ENCODE peak calls at places on chromosomes 1 and 21, in seven cellular contexts. O is astrocyte of the hippocampus, G is EL, W is B cell, N is astrocyte of the cerebellum, F is hepatic stellate cell, Q is GM19239. J is an unnamed sample.

GRCh38 chr21:32578107-32578691 is 7.1 kb downstream of the TCP10L start:
- DNase-seq in O (no peak), G (peak; percentile 14), W (peak; percentile 25), N (no peak), F (no peak), Q (no peak), J (no peak)

GRCh38 chr1:30704271-30704670 is 19.1 kb downstream of the MATN1 start:
- DNase-seq in O (no peak), G (peak; percentile 19), W (no peak), N (no peak), F (no peak), Q (no peak), J (no peak)

GRCh38 chr1:246527402-246528088 is 20.5 kb upstream of the SMYD3 start:
- DNase-seq in O (no peak), G (peak; percentile 6), W (no peak), N (no peak), F (no peak), Q (peak; percentile 14), J (no peak)

GRCh38 chr1:229508823-229509337 is 739 bp upstream of the NUP133 start:
- DNase-seq in O (no peak), G (no peak), W (no peak), N (no peak), F (no peak), Q (no peak), J (no peak)

GRCh38 chr1:222670110-222670509 is 42.2 kb downstream of the AIDA start:
- DNase-seq in O (no peak), G (no peak), W (no peak), N (no peak), F (no peak), Q (no peak), J (no peak)

GRCh38 chr1:215594640-215595039 is 27.5 kb downstream of the KCTD3 start:
- DNase-seq in O (peak; percentile 27), G (no peak), W (no peak), N (no peak), F (no peak), Q (no peak), J (no peak)

GRCh38 chr1:68969430-68969829 is 472.5 kb upstream of the DEPDC1 start:
- DNase-seq in O (peak; percentile 90), G (no peak), W (no peak), N (peak; percentile 45), F (no peak), Q (no peak), J (no peak)

GRCh38 chr1:62386351-62387121 is 50.3 kb upstream of the USP1 start:
- DNase-seq in O (peak; percentile 68), G (no peak), W (no peak), N (no peak), F (no peak), Q (no peak), J (no peak)

GRCh38 chr1:32336963-32337675 is 1.1 kb upstream of the MARCKSL1 start:
- DNase-seq in O (peak; percentile 58), G (peak; percentile 71), W (peak; percentile 83), N (no peak), F (no peak), Q (no peak), J (no peak)

GRCh38 chr1:167561753-167562152 is 8.2 kb upstream of the CREG1 start:
- DNase-seq in O (no peak), G (no peak), W (no peak), N (no peak), F (no peak), Q (no peak), J (no peak)

GRCh38 chr1:159439422-159439821 is at the start of gene OR10J1:
- DNase-seq in O (no peak), G (no peak), W (no peak), N (no peak), F (no peak), Q (no peak), J (no peak)

GRCh38 chr1:53321366-53321765 is 6.5 kb downstream of the LRP8 start:
- DNase-seq in O (no peak), G (no peak), W (no peak), N (no peak), F (no peak), Q (no peak), J (no peak)

GRCh38 chr1:228378453-228379164 is 28.0 kb downstream of the TRIM11 start:
- DNase-seq in O (peak; percentile 81), G (peak; percentile 68), W (no peak), N (peak; percentile 34), F (peak; percentile 78), Q (no peak), J (peak; percentile 52)

GRCh38 chr1:16122916-16123315 is 33.0 kb downstream of the EPHA2 start:
- DNase-seq in O (peak; percentile 69), G (peak; percentile 73), W (no peak), N (peak; percentile 81), F (peak; percentile 54), Q (no peak), J (peak; percentile 63)

GRCh38 chr21:46498335-46499050 is 39.8 kb downstream of the DIP2A start:
- DNase-seq in O (peak; percentile 21), G (peak; percentile 70), W (no peak), N (no peak), F (no peak), Q (no peak), J (no peak)

GRCh38 chr1:55140546-55140983 is 74.6 kb downstream of the USP24 start:
- DNase-seq in O (peak; percentile 92), G (peak; percentile 91), W (peak; percentile 69), N (peak; percentile 89), F (peak; percentile 36), Q (peak; percentile 28), J (peak; percentile 76)

GRCh38 chr1:26044971-26045711 is 777 bp downstream of the SLC30A2 start:
- DNase-seq in O (no peak), G (no peak), W (no peak), N (no peak), F (no peak), Q (no peak), J (no peak)

GRCh38 chr1:15027515-15027948 is 126.0 kb upstream of the TMEM51 start:
- DNase-seq in O (peak; percentile 88), G (peak; percentile 68), W (no peak), N (peak; percentile 50), F (peak; percentile 84), Q (peak; percentile 56), J (peak; percentile 24)

GRCh38 chr1:217369996-217370551 is 260.8 kb downstream of the GPATCH2 start:
- DNase-seq in O (no peak), G (no peak), W (no peak), N (no peak), F (no peak), Q (no peak), J (no peak)

GRCh38 chr1:26274801-26275425 is 5.0 kb upstream of the SH3BGRL3 start:
- DNase-seq in O (no peak), G (peak; percentile 50), W (no peak), N (no peak), F (no peak), Q (no peak), J (no peak)

GRCh38 chr21:37796011-37796410 is 120.2 kb downstream of the KCNJ6 start:
- DNase-seq in O (no peak), G (no peak), W (no peak), N (no peak), F (no peak), Q (no peak), J (no peak)

GRCh38 chr1:203126151-203126865 is 1.2 kb upstream of the ADORA1 start:
- DNase-seq in O (peak; percentile 54), G (peak; percentile 49), W (no peak), N (no peak), F (peak; percentile 45), Q (no peak), J (no peak)

GRCh38 chr1:229309074-229309473 is 33.8 kb downstream of the CCSAP start:
- DNase-seq in O (no peak), G (no peak), W (no peak), N (no peak), F (no peak), Q (no peak), J (no peak)

GRCh38 chr1:171220551-171221175 is 27.6 kb upstream of the FMO1 start:
- DNase-seq in O (peak; percentile 91), G (peak; percentile 35), W (no peak), N (peak; percentile 82), F (no peak), Q (no peak), J (no peak)

GRCh38 chr1:68174173-68175113 is 57.9 kb downstream of the WLS start:
- DNase-seq in O (peak; percentile 97), G (peak; percentile 97), W (no peak), N (peak; percentile 96), F (peak; percentile 75), Q (no peak), J (peak; percentile 87)

GRCh38 chr1:3314561-3315271 is 139.7 kb upstream of the ARHGEF16 start:
- DNase-seq in O (peak; percentile 86), G (no peak), W (no peak), N (no peak), F (peak; percentile 58), Q (no peak), J (no peak)

GRCh38 chr1:7220007-7220406 is 434.8 kb downstream of the CAMTA1 start:
- DNase-seq in O (peak; percentile 72), G (peak; percentile 73), W (no peak), N (peak; percentile 42), F (no peak), Q (no peak), J (no peak)

GRCh38 chr1:23452011-23452411 is 27.5 kb upstream of the TCEA3 start:
- DNase-seq in O (peak; percentile 81), G (peak; percentile 52), W (no peak), N (no peak), F (no peak), Q (no peak), J (no peak)

GRCh38 chr1:220813013-220813412 is 26.3 kb downstream of the MTARC1 start:
- DNase-seq in O (no peak), G (no peak), W (no peak), N (no peak), F (no peak), Q (no peak), J (no peak)

GRCh38 chr1:236518343-236518742 is 5.4 kb upstream of the LGALS8 start:
- DNase-seq in O (no peak), G (peak; percentile 27), W (no peak), N (no peak), F (no peak), Q (no peak), J (no peak)

GRCh38 chr1:96722161-96722908 is 751 bp downstream of the PTBP2 start:
- DNase-seq in O (peak; percentile 90), G (peak; percentile 62), W (peak; percentile 43), N (peak; percentile 60), F (peak; percentile 64), Q (peak; percentile 41), J (peak; percentile 34)

GRCh38 chr1:211469938-211470529 is 21.9 kb downstream of the RD3 start:
- DNase-seq in O (peak; percentile 83), G (peak; percentile 68), W (no peak), N (peak; percentile 44), F (peak; percentile 70), Q (peak; percentile 33), J (peak; percentile 37)

GRCh38 chr1:100936194-100936967 is 40.5 kb downstream of the SLC30A7 start:
- DNase-seq in O (no peak), G (no peak), W (no peak), N (no peak), F (no peak), Q (no peak), J (no peak)

GRCh38 chr1:111202707-111203623 is 2.5 kb upstream of the DENND2D start:
- DNase-seq in O (no peak), G (no peak), W (no peak), N (no peak), F (no peak), Q (no peak), J (no peak)

GRCh38 chr1:174344162-174344561 is 103.6 kb upstream of the GPR52 start:
- DNase-seq in O (no peak), G (no peak), W (no peak), N (no peak), F (no peak), Q (peak; percentile 16), J (no peak)

GRCh38 chr1:154608522-154609294 is 722 bp upstream of the ADAR start:
- DNase-seq in O (peak; percentile 82), G (peak; percentile 68), W (no peak), N (peak; percentile 39), F (peak; percentile 40), Q (no peak), J (no peak)

J was measured in AG09319.